ENCODE peak calls at places on chromosome 17, in seven cellular contexts. O is NT2/D1; B is central memory CD4-positive, alpha-beta T cell; W is AG08395; H is stimulated activated CD4-positive, alpha-beta T cell treated with anti-CD3 and anti-CD28 coated beads, Interleukin-1b, Interleukin-23, amount 100 ng/mL, for 1 hour; N is stimulated activated CD8-positive, alpha-beta memory T cell treated with anti-CD3 and anti-CD28 coated beads, Interleukin-15, amount 100 ng/mL, for 24 hours; V is NCI-H345. M is an unnamed sample.

GRCh38 chr17:61833536-61834203 is 29.7 kb downstream of the BRIP1 start:
- DNase-seq in O (peak), H (no peak), N (no peak), V (no peak), W (peak), B (no peak), M (peak)

GRCh38 chr17:27268394-27269085 is 25.4 kb upstream of the WSB1 start:
- DNase-seq in W (no peak), O (no peak), N (no peak), H (no peak), V (peak), B (no peak), M (no peak)

GRCh38 chr17:40471856-40472732 is 28.8 kb downstream of the IGFBP4 start:
- DNase-seq in V (no peak), N (no peak), W (no peak), O (no peak), B (no peak), H (no peak), M (no peak)

GRCh38 chr17:2137342-2138098 is 82.6 kb downstream of the HIC1 start:
- DNase-seq in O (peak), H (no peak), W (peak), N (no peak), B (no peak), V (no peak), M (peak)

GRCh38 chr17:51805220-51805619 is 353.3 kb downstream of the CA10 start:
- DNase-seq in B (no peak), N (no peak), V (no peak), O (no peak), W (no peak), H (no peak), M (no peak)

GRCh38 chr17:57667461-57667923 is 77.6 kb downstream of the CCDC182 start:
- DNase-seq in N (no peak), O (no peak), B (no peak), V (no peak), W (no peak), H (no peak), M (peak)

GRCh38 chr17:6092182-6092922 is 22.2 kb downstream of the WSCD1 start:
- DNase-seq in W (no peak), V (no peak), N (no peak), B (no peak), H (no peak), O (no peak), M (peak)

GRCh38 chr17:66115246-66115645 is 76.7 kb downstream of the CEP112 start:
- DNase-seq in W (peak), B (no peak), N (no peak), O (no peak), H (no peak), V (no peak), M (peak)

GRCh38 chr17:19023209-19023999 is 18.8 kb upstream of the FAM83G start:
- DNase-seq in W (no peak), O (no peak), V (no peak), N (no peak), B (no peak), H (no peak), M (no peak)

M was measured in myocyte.